ENCODE peak calls at places on chromosomes 7 and 10, in six cellular contexts. D is heart left ventricle, O is A549, X is HepG2, L is upper lobe of left lung, H is right lobe of liver. Y is an unnamed sample.

GRCh38 chr7:85114342-85114741 is 72.5 kb downstream of the SEMA3D start:
- ATAC-seq in D (no peak), O (no peak), X (no peak), L (no peak), H (no peak), Y (no peak)

GRCh38 chr7:92968502-92968901 is 132.1 kb upstream of the CDK6 start:
- ATAC-seq in D (no peak), O (no peak), X (no peak), L (no peak), H (no peak), Y (no peak)

GRCh38 chr10:97589479-97589878 is at the start of gene C10orf62:
- ATAC-seq in D (no peak), O (no peak), X (no peak), L (no peak), H (no peak), Y (no peak)

GRCh38 chr10:59582058-59582457 is 127.6 kb downstream of the SLC16A9 start:
- ATAC-seq in D (peak), O (no peak), X (no peak), L (no peak), H (no peak), Y (no peak)

GRCh38 chr7:43952028-43952427 is 25.8 kb downstream of the UBE2D4 start:
- ATAC-seq in D (peak), O (no peak), X (no peak), L (no peak), H (no peak), Y (no peak)

GRCh38 chr7:5677538-5678294 is 103.7 kb downstream of the RNF216 start:
- ATAC-seq in D (peak), O (peak), X (peak), L (peak), H (peak), Y (peak)

GRCh38 chr7:112414855-112415490 is 35.3 kb upstream of the IFRD1 start:
- ATAC-seq in D (peak), O (peak), X (peak), L (peak), H (peak), Y (no peak)

GRCh38 chr7:121313793-121314676 is 14.8 kb upstream of the WNT16 start:
- ATAC-seq in D (no peak), O (no peak), X (peak), L (peak), H (peak), Y (no peak)

GRCh38 chr10:77565590-77566023 is 72.0 kb downstream of the KCNMA1 start:
- ATAC-seq in D (no peak), O (peak), X (no peak), L (no peak), H (no peak), Y (no peak)

GRCh38 chr7:129262333-129262732 is 37.5 kb downstream of the AHCYL2 start:
- ATAC-seq in D (no peak), O (no peak), X (no peak), L (no peak), H (no peak), Y (no peak)

GRCh38 chr10:110206988-110207804 is at the start of gene MXI1:
- ATAC-seq in D (peak), O (peak), X (peak), L (peak), H (peak), Y (peak)

GRCh38 chr10:110138197-110138812 is 69.1 kb upstream of the MXI1 start:
- ATAC-seq in D (peak), O (peak), X (peak), L (peak), H (peak), Y (no peak)

GRCh38 chr10:113126506-113127192 is 176.6 kb downstream of the TCF7L2 start:
- ATAC-seq in D (peak), O (peak), X (peak), L (peak), H (peak), Y (peak)

GRCh38 chr7:100124301-100125229 is 2.2 kb upstream of the MBLAC1 start:
- ATAC-seq in D (no peak), O (no peak), X (no peak), L (no peak), H (no peak), Y (no peak)

GRCh38 chr7:110095372-110096052 is 995.4 kb upstream of the LRRN3 start:
- ATAC-seq in D (no peak), O (no peak), X (no peak), L (no peak), H (no peak), Y (no peak)

GRCh38 chr10:90399782-90400181 is 458.1 kb downstream of the HTR7 start:
- ATAC-seq in D (no peak), O (no peak), X (no peak), L (no peak), H (no peak), Y (no peak)

GRCh38 chr10:69360485-69361302 is 56.0 kb downstream of the TACR2 start:
- ATAC-seq in D (peak), O (peak), X (peak), L (peak), H (peak), Y (peak)

GRCh38 chr7:133601607-133602006 is 348.7 kb downstream of the EXOC4 start:
- ATAC-seq in D (no peak), O (no peak), X (no peak), L (no peak), H (no peak), Y (no peak)

GRCh38 chr10:11551915-11552602 is 59.4 kb downstream of the USP6NL start:
- ATAC-seq in D (peak), O (peak), X (peak), L (peak), H (peak), Y (no peak)

GRCh38 chr7:27940341-27940740 is 200.4 kb downstream of the TAX1BP1 start:
- ATAC-seq in D (no peak), O (no peak), X (no peak), L (no peak), H (no peak), Y (no peak)

GRCh38 chr7:98870071-98870651 is 347 bp upstream of the TMEM130 start:
- ATAC-seq in D (peak), O (peak), X (no peak), L (peak), H (no peak), Y (peak)

GRCh38 chr7:92652536-92652935 is 62.3 kb upstream of the FAM133B start:
- ATAC-seq in D (no peak), O (no peak), X (no peak), L (no peak), H (no peak), Y (no peak)

GRCh38 chr7:666454-667292 is 59.8 kb upstream of the DNAAF5 start:
- ATAC-seq in D (no peak), O (no peak), X (no peak), L (no peak), H (no peak), Y (no peak)
- TF ChIP-seq POLR2A in D (no peak), O (no peak), X (no peak), L (no peak), H (no peak), Y (no peak)

GRCh38 chr10:72251635-72252034 is 22.1 kb upstream of the DDIT4 start:
- ATAC-seq in D (no peak), O (no peak), X (peak), L (no peak), H (no peak), Y (no peak)
- H3K27ac ChIP-seq in D (peak), O (peak), X (peak), L (peak), H (no peak), Y (peak)

GRCh38 chr10:101353692-101354583 is at the start of gene BTRC:
- ATAC-seq in D (peak), O (peak), X (peak), L (peak), H (peak), Y (peak)
- TF ChIP-seq POLR2A in D (no peak), O (peak), X (peak), L (peak), H (peak), Y (peak)

DNA sequence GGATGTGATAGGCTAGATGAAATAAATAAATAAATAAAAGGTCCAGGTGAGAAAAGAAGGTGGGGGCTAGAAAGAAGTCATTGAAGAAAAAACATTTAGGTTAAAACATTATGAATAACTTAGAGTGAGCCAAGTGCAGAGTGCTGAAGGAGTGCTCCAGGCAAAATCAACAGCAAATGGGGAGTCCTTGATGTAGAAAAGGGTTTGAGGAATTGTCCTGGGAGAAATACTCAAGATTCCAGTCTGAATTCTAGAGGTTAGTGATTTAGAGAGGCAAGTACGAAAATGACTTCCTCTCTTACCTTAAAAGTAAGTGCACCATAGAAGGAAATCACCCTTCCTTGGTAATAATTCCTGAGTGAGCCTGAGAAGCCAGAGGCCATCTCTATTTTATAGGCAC is 19.7 kb downstream of the CAV1 start:
- ATAC-seq in D (no peak), O (no peak), X (no peak), L (no peak), H (no peak), Y (no peak)
- H3K27ac ChIP-seq in D (peak), O (no peak), X (no peak), L (peak), H (no peak), Y (peak)

GRCh38 chr7:108079291-108080057 is 50.7 kb downstream of the LAMB4 start:
- ATAC-seq in D (peak), O (peak), X (no peak), L (no peak), H (peak), Y (peak)
- TF ChIP-seq POLR2A in D (no peak), O (no peak), X (no peak), L (no peak), H (no peak), Y (no peak)

GRCh38 chr10:121324678-121325213 is 273.5 kb downstream of the FGFR2 start:
- ATAC-seq in D (no peak), O (peak), X (no peak), L (peak), H (peak), Y (no peak)

GRCh38 chr10:121326905-121327304 is 271.3 kb downstream of the FGFR2 start:
- ATAC-seq in D (no peak), O (no peak), X (no peak), L (no peak), H (no peak), Y (no peak)

GRCh38 chr10:121327727-121328126 is 270.5 kb downstream of the FGFR2 start:
- ATAC-seq in D (no peak), O (no peak), X (no peak), L (no peak), H (no peak), Y (no peak)

GRCh38 chr10:121323448-121323847 is 274.8 kb downstream of the FGFR2 start:
- ATAC-seq in D (no peak), O (no peak), X (no peak), L (no peak), H (no peak), Y (no peak)

DNA sequence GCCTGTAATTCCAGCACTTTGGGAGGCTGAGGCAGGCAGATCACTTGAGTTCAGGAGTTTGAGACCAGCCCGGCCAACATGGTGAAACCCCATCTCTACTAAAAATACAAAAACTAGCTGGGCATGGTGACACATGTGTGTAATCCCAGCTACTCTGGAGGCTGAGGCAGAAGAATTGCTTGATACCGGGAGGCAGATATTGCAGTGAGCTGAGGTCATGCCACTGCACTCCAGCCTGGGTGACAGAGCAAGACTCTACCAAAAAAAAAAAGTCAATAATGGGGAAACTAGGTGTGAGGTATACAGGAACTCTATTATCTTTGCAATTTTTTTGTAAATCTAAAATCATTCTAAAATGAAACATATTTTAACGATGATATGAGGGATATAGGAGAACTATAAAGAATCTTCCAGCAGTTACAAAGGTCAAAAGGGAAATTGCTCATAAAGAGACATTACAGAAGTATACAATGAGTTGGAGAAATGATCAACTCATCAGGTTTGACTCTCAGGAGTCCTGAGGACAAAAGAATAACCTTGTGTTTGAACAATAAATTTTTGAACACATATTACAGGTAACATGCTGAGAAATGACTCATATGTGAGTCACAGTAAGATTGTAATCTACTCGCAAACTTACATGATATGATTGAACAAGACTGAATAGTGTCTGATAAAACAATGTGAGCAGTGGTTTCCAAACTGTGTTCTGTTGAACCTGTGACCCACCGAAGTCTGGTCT is 272.6 kb downstream of the FGFR2 start:
- ATAC-seq in D (no peak), O (peak), X (no peak), L (no peak), H (peak), Y (no peak)
- H3K27ac ChIP-seq in D (no peak), O (no peak), X (no peak), L (no peak), H (no peak), Y (no peak)